ENCODE peak calls at places on chromosomes 2 and 18, in seven cellular contexts. Y is mucosa of gallbladder, B is immature natural killer cell, L is MV-4-11, K is Peyer's patch, E is GM20000, Q is brain microvascular endothelial cell. S is an unnamed sample.

GRCh38 chr2:205687018-205687956 is 5.0 kb downstream of the NRP2 start:
- DNase-seq in Y (no peak), B (no peak), L (no peak), K (no peak), E (no peak), Q (no peak), S (no peak)

GRCh38 chr2:219542931-219543595 is 546 bp downstream of the CHPF start:
- DNase-seq in Y (no peak), B (no peak), L (no peak), K (peak; percentile 58), E (peak; percentile 62), Q (peak; percentile 15), S (peak; percentile 65)

GRCh38 chr18:68448736-68449135 is 266.2 kb downstream of the TMX3 start:
- DNase-seq in Y (no peak), B (no peak), L (peak; percentile 10), K (no peak), E (no peak), Q (peak; percentile 71), S (no peak)

GRCh38 chr2:144230452-144231085 is 289.4 kb downstream of the ZEB2 start:
- DNase-seq in Y (no peak), B (no peak), L (peak; percentile 15), K (no peak), E (no peak), Q (peak; percentile 10), S (no peak)

GRCh38 chr2:178177066-178177679 is 17.1 kb upstream of the OSBPL6 start:
- DNase-seq in Y (no peak), B (no peak), L (peak; percentile 65), K (no peak), E (no peak), Q (peak; percentile 17), S (no peak)

GRCh38 chr18:58263055-58263732 is 219.2 kb downstream of the NEDD4L start:
- DNase-seq in Y (no peak), B (no peak), L (no peak), K (no peak), E (peak; percentile 38), Q (no peak), S (no peak)

GRCh38 chr2:47072018-47072691 is 83.0 kb downstream of the STPG4 start:
- DNase-seq in Y (peak; percentile 84), B (no peak), L (peak; percentile 90), K (peak; percentile 73), E (no peak), Q (peak; percentile 80), S (no peak)

GRCh38 chr2:63189026-63189425 is 138.4 kb downstream of the OTX1 start:
- DNase-seq in Y (no peak), B (no peak), L (peak; percentile 3), K (no peak), E (peak; percentile 25), Q (peak; percentile 38), S (peak; percentile 39)

GRCh38 chr2:231933916-231934401 is 7.8 kb upstream of the NPPC start:
- DNase-seq in Y (no peak), B (no peak), L (no peak), K (peak; percentile 41), E (peak; percentile 7), Q (no peak), S (no peak)

GRCh38 chr18:13387856-13388548 is 169.4 kb downstream of the LDLRAD4 start:
- DNase-seq in Y (no peak), B (no peak), L (no peak), K (no peak), E (no peak), Q (no peak), S (no peak)

GRCh38 chr2:61905372-61906186 is at the start of gene COMMD1:
- DNase-seq in Y (peak; percentile 82), B (peak; percentile 76), L (peak; percentile 62), K (peak; percentile 93), E (peak; percentile 77), Q (peak; percentile 66), S (peak; percentile 56)

GRCh38 chr2:151973901-151974199 is 125.0 kb downstream of the CACNB4 start:
- DNase-seq in Y (peak; percentile 21), B (no peak), L (peak; percentile 8), K (no peak), E (no peak), Q (peak; percentile 28), S (no peak)

GRCh38 chr2:75552222-75552621 is 8.5 kb downstream of the EVA1A start:
- DNase-seq in Y (peak; percentile 1), B (no peak), L (no peak), K (no peak), E (no peak), Q (no peak), S (no peak)

GRCh38 chr2:213834746-213835145 is 550.5 kb downstream of the SPAG16 start:
- DNase-seq in Y (no peak), B (no peak), L (no peak), K (no peak), E (no peak), Q (no peak), S (no peak)

GRCh38 chr2:70328921-70329561 is 27.2 kb upstream of the FAM136A start:
- DNase-seq in Y (peak; percentile 85), B (no peak), L (no peak), K (peak; percentile 90), E (no peak), Q (no peak), S (no peak)

GRCh38 chr2:42196403-42197267 is 27.5 kb downstream of the EML4 start:
- DNase-seq in Y (peak; percentile 48), B (peak; percentile 57), L (peak; percentile 92), K (peak; percentile 75), E (peak; percentile 30), Q (peak; percentile 67), S (no peak)

GRCh38 chr2:44324971-44325426 is 36.3 kb downstream of the PREPL start:
- DNase-seq in Y (no peak), B (no peak), L (no peak), K (no peak), E (no peak), Q (peak; percentile 10), S (no peak)

GRCh38 chr18:51255694-51256093 is 58.2 kb upstream of the MEX3C start:
- DNase-seq in Y (no peak), B (no peak), L (no peak), K (no peak), E (no peak), Q (no peak), S (no peak)

S was measured in HuH-7.